ENCODE peak calls at places on chromosomes 11 and 22, in eight cellular contexts. N is fibroblast of lung, Q is endodermal cell, A is right atrium auricular region, C is Peyer's patch, P is prostate gland, S is neural progenitor cell, F is body of pancreas. H is an unnamed sample.

GRCh38 chr22:42439821-42440674 is 7.8 kb upstream of the NFAM1 start:
- DNase-seq in N (peak; percentile 41), Q (peak; percentile 61), A (no peak), C (no peak), P (no peak), S (no peak), F (peak; percentile 28), H (no peak)

GRCh38 chr11:6357222-6357621 is 33.1 kb upstream of the SMPD1 start:
- DNase-seq in N (peak; percentile 71), Q (no peak), A (peak; percentile 88), C (no peak), P (no peak), S (no peak), F (no peak), H (peak; percentile 63)

GRCh38 chr22:46138058-46138797 is 12.1 kb upstream of the PPARA start:
- DNase-seq in N (no peak), Q (no peak), A (no peak), C (no peak), P (no peak), S (no peak), F (no peak), H (no peak)

GRCh38 chr11:20127671-20128527 is 32.4 kb downstream of the DBX1 start:
- DNase-seq in N (peak; percentile 72), Q (peak; percentile 95), A (peak; percentile 82), C (peak; percentile 58), P (peak; percentile 57), S (peak; percentile 88), F (peak; percentile 80), H (peak; percentile 57)

GRCh38 chr11:43130616-43131015 is 181.2 kb upstream of the API5 start:
- DNase-seq in N (no peak), Q (peak; percentile 72), A (no peak), C (no peak), P (peak; percentile 4), S (peak; percentile 71), F (no peak), H (no peak)

GRCh38 chr11:71490731-71491390 is 36.2 kb upstream of the KRTAP5-7 start:
- DNase-seq in N (no peak), Q (no peak), A (no peak), C (no peak), P (no peak), S (no peak), F (peak; percentile 4), H (no peak)

GRCh38 chr11:94751806-94752205 is 16.4 kb upstream of the AMOTL1 start:
- DNase-seq in N (no peak), Q (no peak), A (no peak), C (no peak), P (no peak), S (no peak), F (no peak), H (no peak)

GRCh38 chr22:28955817-28956216 is 72.4 kb downstream of the ZNRF3 start:
- DNase-seq in N (peak; percentile 22), Q (no peak), A (no peak), C (peak; percentile 55), P (no peak), S (no peak), F (no peak), H (no peak)

GRCh38 chr11:35288817-35289541 is 130.4 kb downstream of the SLC1A2 start:
- DNase-seq in N (peak; percentile 79), Q (no peak), A (no peak), C (no peak), P (no peak), S (no peak), F (no peak), H (no peak)
- H3K27ac ChIP-seq in N (peak overlapping the region; percentile 46), Q (no peak overlapping the region), A (no peak overlapping the region), C (no peak overlapping the region), P (no peak overlapping the region), S (no peak overlapping the region), F (no peak overlapping the region), H (no peak overlapping the region)

DNA sequence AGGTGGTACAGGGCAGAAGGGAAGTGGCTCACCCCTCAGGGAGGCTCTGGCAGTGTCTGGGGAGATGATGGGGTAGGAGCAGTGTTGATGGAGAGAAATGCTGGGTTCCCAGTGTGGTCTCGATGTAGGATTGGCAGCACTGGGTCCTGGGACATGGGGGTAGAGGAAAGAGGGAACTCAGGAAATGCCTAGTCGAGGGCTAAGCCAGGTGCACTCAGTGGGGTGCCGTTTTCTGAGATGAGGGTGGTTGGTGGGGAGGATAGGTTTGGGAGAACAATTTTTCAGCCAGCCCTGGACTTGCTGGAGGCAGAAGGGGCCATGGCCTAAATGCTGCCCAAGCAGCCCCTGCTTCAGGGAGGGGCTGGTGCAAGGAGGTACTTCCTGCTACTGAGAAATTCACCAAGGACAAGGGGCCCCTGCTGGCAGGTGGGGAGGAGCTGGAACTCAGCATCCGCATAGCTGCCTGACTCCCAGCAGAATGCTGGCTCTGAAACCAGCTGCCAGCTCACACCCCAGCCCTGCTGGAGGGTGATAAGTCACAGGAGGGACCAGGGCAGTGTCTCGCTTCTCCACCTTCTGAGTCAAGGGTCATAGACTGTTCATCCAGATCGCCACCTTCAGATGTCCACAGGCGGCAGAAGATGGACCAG is 6.0 kb downstream of the CCDC157 start:
- DNase-seq in N (no peak), Q (peak; percentile 88), A (no peak), C (no peak), P (no peak), S (no peak), F (no peak), H (no peak)
- TF ChIP-seq CTCF in N (no peak), Q (peak; percentile 18), A (no peak), C (no peak), P (no peak), S (no peak), F (no peak), H (no peak)

GRCh38 chr22:37566903-37567798 is 6.9 kb downstream of the CDC42EP1 start:
- DNase-seq in N (peak; percentile 57), Q (peak; percentile 97), A (peak; percentile 77), C (peak; percentile 94), P (peak; percentile 90), S (peak; percentile 88), F (peak; percentile 95), H (no peak)

GRCh38 chr22:37565830-37566229 is 5.5 kb downstream of the CDC42EP1 start:
- DNase-seq in N (no peak), Q (no peak), A (no peak), C (no peak), P (no peak), S (no peak), F (no peak), H (no peak)

GRCh38 chr22:37567991-37568390 is 7.7 kb downstream of the CDC42EP1 start:
- DNase-seq in N (no peak), Q (no peak), A (no peak), C (no peak), P (no peak), S (no peak), F (no peak), H (no peak)

GRCh38 chr22:37568448-37569008 is 8.2 kb downstream of the CDC42EP1 start:
- DNase-seq in N (no peak), Q (no peak), A (no peak), C (no peak), P (no peak), S (no peak), F (peak; percentile 41), H (no peak)

DNA sequence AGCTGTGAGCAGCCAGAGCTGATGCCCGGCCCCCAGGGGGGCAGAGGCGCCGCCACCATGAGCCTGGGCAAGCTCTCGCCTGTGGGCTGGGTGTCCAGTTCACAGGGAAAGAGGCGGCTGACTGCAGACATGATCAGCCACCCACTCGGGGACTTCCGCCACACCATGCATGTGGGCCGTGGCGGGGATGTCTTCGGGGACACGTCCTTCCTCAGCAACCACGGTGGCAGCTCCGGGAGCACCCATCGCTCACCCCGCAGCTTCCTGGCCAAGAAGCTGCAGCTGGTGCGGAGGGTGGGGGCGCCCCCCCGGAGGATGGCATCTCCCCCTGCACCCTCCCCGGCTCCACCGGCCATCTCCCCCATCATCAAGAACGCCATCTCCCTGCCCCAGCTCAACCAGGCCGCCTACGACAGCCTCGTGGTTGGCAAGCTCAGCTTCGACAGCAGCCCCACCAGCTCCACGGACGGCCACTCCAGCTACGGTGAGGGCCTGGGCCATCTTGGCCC is 6.1 kb downstream of the CDC42EP1 start:
- DNase-seq in N (no peak), Q (no peak), A (no peak), C (peak; percentile 63), P (no peak), S (no peak), F (no peak), H (no peak)
- H3K27ac ChIP-seq in N (no peak overlapping the region), Q (no peak overlapping the region), A (peak overlapping the region; percentile 44), C (peak overlapping the region; percentile 27), P (peak overlapping the region; percentile 42), S (no peak overlapping the region), F (peak overlapping the region; percentile 99), H (peak overlapping the region; percentile 66)

DNA sequence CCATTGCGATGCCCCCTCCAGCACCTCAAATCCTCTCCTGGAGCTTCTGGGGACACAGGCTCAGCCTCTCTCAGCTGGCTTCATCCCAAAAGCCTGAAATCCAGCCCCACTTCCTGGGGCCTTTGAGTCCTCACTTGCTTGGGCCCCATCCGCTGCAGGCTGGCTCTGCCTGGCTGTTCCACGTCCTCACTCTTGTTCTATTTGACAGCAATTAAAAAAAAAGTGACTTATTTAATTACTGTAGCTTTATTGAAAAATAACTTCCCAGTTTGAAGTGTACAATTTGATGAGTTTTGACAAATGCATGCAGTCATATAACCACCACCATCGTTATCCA is 27.2 kb downstream of the PARVG start:
- DNase-seq in N (no peak), Q (no peak), A (no peak), C (no peak), P (no peak), S (no peak), F (no peak), H (no peak)
- TF ChIP-seq CTCF in N (no peak), Q (no peak), A (no peak), C (no peak), P (no peak), S (no peak), F (no peak), H (no peak)

GRCh38 chr11:61833926-61834277 is 5.8 kb downstream of the FADS2 start:
- DNase-seq in N (no peak), Q (peak; percentile 68), A (no peak), C (no peak), P (no peak), S (no peak), F (no peak), H (no peak)

GRCh38 chr11:61834278-61835004 is 6.3 kb downstream of the FADS2 start:
- DNase-seq in N (peak; percentile 90), Q (peak; percentile 78), A (peak; percentile 77), C (peak; percentile 22), P (no peak), S (no peak), F (no peak), H (no peak)

GRCh38 chr11:61832207-61832606 is 4.1 kb downstream of the FADS2 start:
- DNase-seq in N (no peak), Q (no peak), A (no peak), C (no peak), P (no peak), S (no peak), F (no peak), H (no peak)

GRCh38 chr11:61832758-61833157 is 4.7 kb downstream of the FADS2 start:
- DNase-seq in N (no peak), Q (no peak), A (no peak), C (no peak), P (no peak), S (no peak), F (no peak), H (no peak)

GRCh38 chr11:61833478-61833877 is 5.4 kb downstream of the FADS2 start:
- DNase-seq in N (no peak), Q (no peak), A (no peak), C (no peak), P (no peak), S (no peak), F (no peak), H (no peak)
- H3K27ac ChIP-seq in N (no peak overlapping the region), Q (peak overlapping the region; percentile 76), A (no peak overlapping the region), C (no peak overlapping the region), P (peak overlapping the region; percentile 6), S (no peak overlapping the region), F (no peak overlapping the region), H (peak overlapping the region; percentile 83)

H was measured in RWPE1.